ENCODE peak calls at places on chromosomes 3 and 15, in seven cellular contexts. Y is GM20000, W is GM13976, X is adrenal gland, Z is lower leg skin, C is dorsolateral prefrontal cortex, I is cardiac muscle cell. N is an unnamed sample.

GRCh38 chr3:161890147-161890625 is 393.6 kb downstream of the OTOL1 start:
- DNase-seq in I (no peak), Z (no peak), W (no peak), X (no peak), Y (no peak), C (no peak), N (no peak)

GRCh38 chr3:64684715-64685261 is 3.0 kb downstream of the ADAMTS9 start:
- DNase-seq in Z (peak; percentile 37), W (no peak), Y (no peak), X (peak; percentile 87), C (peak; percentile 44), I (peak; percentile 52), N (no peak)

GRCh38 chr3:111594205-111594604 is 941 bp downstream of the ZBED2 start:
- DNase-seq in C (no peak), Y (peak; percentile 18), X (no peak), I (no peak), W (peak; percentile 30), Z (no peak), N (no peak)

GRCh38 chr3:66423791-66424190 is 77.0 kb downstream of the LRIG1 start:
- DNase-seq in W (no peak), Y (no peak), X (no peak), C (no peak), I (no peak), Z (no peak), N (no peak)

GRCh38 chr3:182671942-182672341 is 121.4 kb upstream of the ATP11B start:
- DNase-seq in Y (no peak), X (no peak), Z (no peak), W (no peak), C (peak; percentile 49), I (no peak), N (no peak)

GRCh38 chr15:49876401-49877038 is 242.5 kb downstream of the ATP8B4 start:
- DNase-seq in X (no peak), Z (no peak), C (no peak), I (peak; percentile 17), Y (no peak), W (no peak), N (no peak)

GRCh38 chr15:38868326-38869114 is 303.9 kb upstream of the RASGRP1 start:
- DNase-seq in W (no peak), C (no peak), Y (no peak), Z (peak; percentile 78), X (no peak), I (no peak), N (no peak)

GRCh38 chr3:42148086-42148842 is 57.1 kb downstream of the TRAK1 start:
- DNase-seq in Y (no peak), I (no peak), X (no peak), C (no peak), W (no peak), Z (no peak), N (no peak)

GRCh38 chr15:66592505-66593218 is 26.9 kb upstream of the LCTL start:
- DNase-seq in C (no peak), X (no peak), Y (no peak), Z (no peak), I (peak; percentile 79), W (no peak), N (no peak)

GRCh38 chr3:190526787-190527767 is 13.2 kb downstream of the IL1RAP start:
- DNase-seq in X (no peak), I (no peak), Y (no peak), Z (no peak), W (no peak), C (no peak), N (no peak)

GRCh38 chr3:157335677-157336076 is 101.0 kb upstream of the PTX3 start:
- DNase-seq in C (peak; percentile 65), Y (no peak), Z (no peak), X (no peak), I (no peak), W (no peak), N (no peak)

GRCh38 chr3:118793176-118793575 is 241.5 kb downstream of the IGSF11 start:
- DNase-seq in W (no peak), I (no peak), Z (no peak), C (no peak), Y (no peak), X (no peak), N (no peak)

GRCh38 chr3:25840099-25840498 is 50.2 kb downstream of the OXSM start:
- DNase-seq in I (no peak), Y (no peak), Z (no peak), W (no peak), C (no peak), X (no peak), N (no peak)

GRCh38 chr3:25846282-25846681 is 56.4 kb downstream of the OXSM start:
- DNase-seq in Y (no peak), Z (no peak), W (no peak), I (no peak), C (no peak), X (no peak), N (no peak)

GRCh38 chr3:25849101-25849500 is 59.2 kb downstream of the OXSM start:
- DNase-seq in I (no peak), Y (no peak), X (no peak), C (no peak), W (no peak), Z (no peak), N (no peak)

DNA sequence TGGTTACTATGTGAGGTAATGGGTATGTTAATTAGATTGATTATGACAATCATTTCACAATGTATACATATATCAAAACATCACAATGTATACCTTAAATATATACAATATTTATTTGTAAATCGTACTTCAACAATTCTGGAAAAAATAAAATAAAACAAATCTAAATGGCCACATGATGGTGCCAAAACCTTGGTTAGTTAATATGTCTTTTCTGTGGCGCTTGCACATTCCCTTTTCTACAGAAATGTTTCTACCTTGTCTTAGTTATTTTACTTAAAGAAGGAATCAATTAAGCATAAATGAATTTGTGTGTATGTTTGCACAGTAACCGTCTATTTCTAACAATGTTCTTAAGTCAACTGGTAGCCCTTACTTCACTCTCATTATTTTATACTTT is 53.4 kb downstream of the OXSM start:
- DNase-seq in I (no peak), C (no peak), Y (no peak), X (no peak), W (no peak), Z (no peak), N (no peak)
- TF ChIP-seq CTCF in I (no peak), C (no peak), Y (no peak), X (peak; percentile 19), W (no peak), Z (no peak), N (no peak)

GRCh38 chr3:53495518-53496501 is 1.4 kb downstream of the CACNA1D start:
- DNase-seq in X (no peak), I (peak; percentile 46), Z (no peak), C (peak; percentile 62), W (peak; percentile 49), Y (peak; percentile 58), N (no peak)

GRCh38 chr3:53500165-53500777 is 5.9 kb downstream of the CACNA1D start:
- DNase-seq in C (no peak), X (no peak), Z (no peak), W (no peak), Y (no peak), I (no peak), N (no peak)

GRCh38 chr3:53496984-53497383 is 2.6 kb downstream of the CACNA1D start:
- DNase-seq in X (no peak), C (no peak), Y (no peak), Z (no peak), W (no peak), I (no peak), N (no peak)

GRCh38 chr3:53501203-53501602 is 6.8 kb downstream of the CACNA1D start:
- DNase-seq in C (no peak), Z (no peak), W (no peak), Y (no peak), X (no peak), I (peak; percentile 44), N (no peak)

DNA sequence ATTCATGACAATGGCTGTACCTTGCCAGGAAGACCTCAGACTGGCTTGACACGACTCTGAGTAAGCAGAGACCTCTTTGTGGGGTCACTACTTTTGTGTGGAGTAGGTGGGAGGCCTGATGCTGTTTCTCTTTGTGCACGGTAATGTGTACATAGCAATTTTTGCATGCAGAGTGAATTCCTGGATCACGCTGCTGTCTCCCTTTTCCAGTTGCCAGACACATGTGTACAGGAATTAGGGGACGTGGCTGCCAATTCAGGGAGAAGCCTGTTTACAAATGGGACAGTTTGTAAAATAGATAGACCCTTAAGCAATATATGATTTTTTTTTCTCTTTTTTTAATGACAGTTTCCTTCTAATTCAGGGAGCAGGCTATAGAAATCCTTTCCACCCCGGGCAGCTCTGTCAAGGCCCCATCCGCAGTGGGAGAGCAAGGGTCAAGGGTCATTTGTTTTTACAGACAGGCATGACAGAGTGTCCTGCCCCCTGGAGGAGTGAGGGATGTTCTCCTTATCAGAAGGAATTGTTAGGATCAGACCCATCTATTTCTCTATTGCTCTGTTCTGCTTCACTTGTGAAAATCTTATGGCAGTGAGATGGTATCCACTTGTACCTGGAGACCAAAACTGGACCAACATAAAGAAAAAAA is 4.7 kb downstream of the CACNA1D start:
- DNase-seq in I (no peak), C (no peak), Z (no peak), Y (no peak), X (no peak), W (no peak), N (no peak)
- TF ChIP-seq CTCF in I (no peak), C (no peak), Z (no peak), Y (no peak), X (no peak), W (no peak), N (no peak)

GRCh38 chr15:100124936-100125626 is 216.7 kb downstream of the ADAMTS17 start:
- DNase-seq in Z (no peak), C (no peak), Y (no peak), W (no peak), I (no peak), X (no peak), N (no peak)

GRCh38 chr15:100129677-100130076 is 212.1 kb downstream of the ADAMTS17 start:
- DNase-seq in Y (no peak), Z (no peak), W (no peak), X (no peak), I (no peak), C (no peak), N (no peak)

GRCh38 chr15:100124361-100124760 is 217.4 kb downstream of the ADAMTS17 start:
- DNase-seq in I (no peak), Y (no peak), X (no peak), W (no peak), C (no peak), Z (no peak), N (no peak)

GRCh38 chr15:100123611-100124010 is 218.2 kb downstream of the ADAMTS17 start:
- DNase-seq in Y (no peak), Z (no peak), C (no peak), W (no peak), I (no peak), X (no peak), N (no peak)

GRCh38 chr15:100125627-100126231 is 216.0 kb downstream of the ADAMTS17 start:
- DNase-seq in X (peak; percentile 78), I (no peak), C (no peak), Z (no peak), W (no peak), Y (no peak), N (no peak)
- TF ChIP-seq CTCF in X (no peak), I (no peak), C (no peak), Z (no peak), W (no peak), Y (no peak), N (no peak)

DNA sequence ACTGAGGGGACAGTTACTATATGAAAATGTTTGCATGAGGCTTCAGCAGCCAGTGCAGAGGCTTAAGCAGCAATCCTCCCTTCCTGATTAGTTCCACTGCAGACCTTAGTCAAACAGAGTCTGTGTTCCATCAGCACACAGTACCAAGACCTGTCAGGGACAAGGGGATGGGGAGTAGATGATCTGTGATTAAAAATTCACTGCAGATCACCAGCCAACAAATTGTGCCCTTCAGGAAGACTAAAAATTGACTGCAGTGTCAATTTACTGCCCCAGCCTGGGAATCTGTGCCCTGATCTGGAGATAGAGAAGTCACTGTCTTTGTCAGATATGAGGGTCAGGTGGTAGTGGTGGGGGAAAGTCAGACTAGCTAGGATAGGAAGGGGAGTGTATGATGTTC is 13.8 kb upstream of the NMNAT3 start:
- DNase-seq in C (no peak), I (peak; percentile 77), X (no peak), Y (no peak), Z (no peak), W (no peak), N (no peak)
- TF ChIP-seq CTCF in C (no peak), I (no peak), X (no peak), Y (no peak), Z (no peak), W (no peak), N (no peak)

N was measured in omental fat pad.